ENCODE peak calls at places on chromosomes 12 and 14, in nine cellular contexts. P is prostate gland, O is endodermal cell, Y is Panc1, Q is HCT116, K is Karpas-422, N is K562, V is mesenchymal stem cell, Z is ovary. J is an unnamed sample. For H3K36me3, the result is how much of the 10 kb centered on the place peaks cover.

GRCh38 chr12:4069046-4070010 is 196.1 kb upstream of the PARP11 start:
- DNase-seq in V (no peak), Y (no peak), Z (no peak), K (no peak), Q (no peak), O (no peak), P (no peak), N (no peak), J (no peak)

GRCh38 chr12:128056299-128056885 is 210.6 kb upstream of the TMEM132C start:
- DNase-seq in P (no peak), N (no peak), Y (no peak), K (no peak), O (peak), V (no peak), Z (no peak), Q (no peak), J (no peak)

GRCh38 chr12:18753481-18754117 is 15.7 kb downstream of the CAPZA3 start:
- DNase-seq in V (peak), Q (no peak), K (no peak), Y (no peak), P (no peak), Z (no peak), N (no peak), O (peak), J (no peak)

GRCh38 chr12:122813310-122813713 is 21.9 kb upstream of the HIP1R start:
- DNase-seq in Z (no peak), K (peak), P (no peak), V (no peak), Y (no peak), O (no peak), Q (no peak), N (no peak), J (no peak)

GRCh38 chr12:112303004-112303403 is 79.2 kb downstream of the HECTD4 start:
- DNase-seq in V (peak), Y (no peak), K (no peak), O (peak), Q (no peak), P (no peak), Z (no peak), N (no peak), J (no peak)

GRCh38 chr12:96751626-96752025 is 155.4 kb upstream of the NEDD1 start:
- DNase-seq in P (no peak), Q (no peak), K (no peak), Z (no peak), Y (no peak), N (no peak), V (no peak), O (no peak), J (no peak)

GRCh38 chr12:42213023-42213422 is 25.0 kb downstream of the YAF2 start:
- DNase-seq in Q (no peak), Y (no peak), K (no peak), O (no peak), N (no peak), V (no peak), P (no peak), Z (no peak), J (no peak)

GRCh38 chr12:51763743-51764142 is 84.8 kb downstream of the FIGNL2 start:
- DNase-seq in Z (no peak), V (no peak), N (no peak), P (no peak), Q (no peak), Y (no peak), O (no peak), K (no peak), J (no peak)

GRCh38 chr14:88346048-88346639 is 23.1 kb upstream of the KCNK10 start:
- DNase-seq in Y (no peak), K (no peak), O (no peak), P (peak), Q (no peak), V (no peak), Z (no peak), N (no peak), J (no peak)

GRCh38 chr12:120574106-120574505 is 7.1 kb downstream of the POP5 start:
- DNase-seq in Y (no peak), P (no peak), K (no peak), N (no peak), V (no peak), Z (no peak), Q (no peak), O (no peak), J (no peak)

GRCh38 chr12:122051231-122051876 is 27.2 kb upstream of the MLXIP start:
- DNase-seq in Q (no peak), O (peak), K (no peak), N (no peak), P (no peak), Z (peak), Y (no peak), V (peak), J (no peak)

GRCh38 chr14:92492261-92492660 is 21.3 kb upstream of the RIN3 start:
- DNase-seq in V (no peak), N (no peak), O (no peak), Y (no peak), P (no peak), Q (no peak), Z (no peak), K (no peak), J (no peak)

GRCh38 chr12:113891737-113892520 is 74.2 kb downstream of the RBM19 start:
- DNase-seq in Y (no peak), Q (peak), K (no peak), Z (no peak), O (no peak), N (no peak), V (no peak), P (no peak), J (no peak)

GRCh38 chr14:90850487-90850886 is 34.3 kb upstream of the TTC7B start:
- DNase-seq in N (no peak), P (no peak), Z (no peak), K (no peak), V (peak), Y (peak), Q (peak), O (peak), J (no peak)

GRCh38 chr12:132360906-132361777 is 31.8 kb upstream of the GALNT9 start:
- DNase-seq in Z (no peak), P (no peak), Y (no peak), O (no peak), K (no peak), Q (no peak), N (no peak), V (no peak), J (no peak)

GRCh38 chr12:130280226-130280625 is 57.5 kb upstream of the PIWIL1 start:
- DNase-seq in P (no peak), V (no peak), Y (no peak), K (no peak), O (no peak), Z (no peak), Q (no peak), N (no peak), J (no peak)

GRCh38 chr14:68890173-68890931 is 88.8 kb downstream of the ACTN1 start:
- DNase-seq in O (no peak), N (no peak), Q (no peak), V (no peak), Y (no peak), K (no peak), P (no peak), Z (no peak), J (no peak)

GRCh38 chr12:108610856-108611605 is 13.1 kb upstream of the TMEM119 start:
- DNase-seq in P (no peak), Q (no peak), Y (no peak), Z (no peak), K (no peak), N (no peak), V (no peak), O (no peak), J (no peak)

GRCh38 chr14:103111297-103111981 is 11.8 kb upstream of the TNFAIP2 start:
- DNase-seq in N (no peak), P (no peak), V (no peak), Q (no peak), Y (no peak), Z (no peak), K (no peak), O (no peak), J (no peak)

GRCh38 chr14:60649815-60650381 is 621 bp upstream of the SIX1 start:
- DNase-seq in Q (no peak), Z (no peak), O (peak), Y (no peak), V (no peak), K (no peak), P (peak), N (no peak), J (no peak)

GRCh38 chr12:76178461-76178860 is 94.0 kb upstream of the NAP1L1 start:
- DNase-seq in K (no peak), Q (no peak), P (no peak), O (no peak), Y (no peak), V (no peak), Z (no peak), N (no peak), J (no peak)

GRCh38 chr14:48113713-48114112 is 438.3 kb upstream of the MDGA2 start:
- DNase-seq in P (no peak), Q (no peak), K (no peak), O (no peak), Z (no peak), N (no peak), Y (no peak), V (no peak), J (no peak)

GRCh38 chr14:91409991-91410401 is 7.6 kb downstream of the CCDC88C start:
- DNase-seq in K (no peak), Y (no peak), P (no peak), O (no peak), Z (no peak), Q (no peak), N (no peak), V (no peak), J (no peak)

GRCh38 chr14:68104518-68104917 is 284.9 kb downstream of the RAD51B start:
- DNase-seq in Q (no peak), P (no peak), O (no peak), V (peak), Z (no peak), N (no peak), K (no peak), Y (no peak), J (no peak)

GRCh38 chr12:75725505-75726120 is 214.2 kb upstream of the KRR1 start:
- DNase-seq in P (no peak), Q (peak), K (no peak), Y (no peak), O (no peak), V (peak), N (no peak), Z (no peak), J (no peak)

GRCh38 chr12:64560395-64561301 is 49.6 kb upstream of the RASSF3 start:
- DNase-seq in P (no peak), N (no peak), O (peak), Q (peak), V (peak), Z (no peak), K (peak), Y (peak), J (no peak)

GRCh38 chr14:72850360-72850759 is 43.5 kb downstream of the DPF3 start:
- DNase-seq in O (no peak), Z (no peak), N (no peak), Y (no peak), V (no peak), P (no peak), Q (no peak), K (no peak), J (no peak)

GRCh38 chr12:53295070-53295890 is at the start of gene PFDN5:
- DNase-seq in N (peak), P (peak), Y (peak), V (peak), Z (peak), K (peak), Q (peak), O (peak), J (peak)

GRCh38 chr12:122887817-122888212 is 8.1 kb downstream of the VPS37B start:
- DNase-seq in N (no peak), K (no peak), Z (no peak), P (no peak), V (no peak), Q (no peak), O (no peak), Y (no peak), J (no peak)

GRCh38 chr14:54715244-54715643 is 148.3 kb downstream of the SAMD4A start:
- DNase-seq in V (no peak), Y (no peak), K (no peak), N (peak), Q (peak), Z (no peak), O (no peak), P (no peak), J (no peak)

GRCh38 chr14:58904771-58905170 is 267.0 kb downstream of the DACT1 start:
- DNase-seq in P (no peak), O (no peak), Q (no peak), Z (no peak), V (no peak), K (no peak), Y (no peak), N (no peak), J (no peak)

GRCh38 chr12:14138495-14138894 is 157.1 kb upstream of the GRIN2B start:
- DNase-seq in V (no peak), Q (no peak), N (peak), P (no peak), Z (no peak), Y (no peak), K (peak), O (peak), J (no peak)

GRCh38 chr12:79618848-79619404 is 71.8 kb downstream of the PAWR start:
- DNase-seq in K (no peak), P (no peak), O (no peak), Z (no peak), N (no peak), Y (no peak), V (peak), Q (no peak), J (no peak)

GRCh38 chr12:97960741-97961608 is 498.4 kb downstream of the RMST start:
- DNase-seq in Z (no peak), P (peak), Y (peak), V (peak), K (peak), Q (peak), N (peak), O (peak), J (peak)

GRCh38 chr12:75378354-75378753 is 12.5 kb upstream of the GLIPR1L2 start:
- DNase-seq in K (no peak), Y (no peak), N (no peak), V (peak), P (no peak), O (no peak), Q (no peak), Z (no peak), J (no peak)

DNA sequence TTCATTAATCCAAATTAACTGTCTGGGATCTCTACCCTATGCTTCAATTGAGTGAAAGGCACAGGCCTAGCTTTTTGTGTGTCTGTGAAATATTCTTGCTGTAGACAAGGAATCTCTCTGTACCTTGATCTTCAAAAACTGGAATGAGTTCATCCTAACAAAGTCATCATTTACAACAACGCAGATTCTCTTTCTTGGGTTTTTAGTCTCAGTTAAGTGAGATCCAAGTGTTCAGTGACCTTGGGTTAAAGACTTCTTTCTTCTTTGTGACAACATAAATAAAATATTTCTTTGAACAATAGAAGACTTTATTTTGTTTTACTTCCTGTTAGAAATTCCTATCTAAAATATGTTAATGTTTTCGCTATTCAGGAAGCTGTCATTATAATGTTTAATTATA is 192.2 kb upstream of the LMNTD1 start:
- DNase-seq in P (no peak), O (no peak), V (no peak), N (no peak), K (no peak), Z (no peak), Y (no peak), Q (no peak), J (no peak)
- H3K36me3 ChIP-seq in P (under half), O (under half), V (under half), N (under half), K (under half), Z (under half), Y (under half), Q (under half), J (under half)

GRCh38 chr12:124327362-124328043 is 32.6 kb downstream of the RFLNA start:
- DNase-seq in K (no peak), Q (no peak), V (no peak), Y (no peak), Z (no peak), N (no peak), P (no peak), O (no peak), J (no peak)
- H3K36me3 ChIP-seq in K (half or more), Q (under half), V (half or more), Y (under half), Z (under half), N (under half), P (half or more), O (under half), J (under half)

GRCh38 chr14:105456736-105457703 is 17.6 kb upstream of the CRIP2 start:
- DNase-seq in Q (no peak), Z (no peak), O (no peak), Y (no peak), N (no peak), V (no peak), P (no peak), K (no peak), J (no peak)

GRCh38 chr14:105458010-105458409 is 16.6 kb upstream of the CRIP2 start:
- DNase-seq in N (no peak), O (no peak), Y (no peak), K (no peak), P (no peak), V (no peak), Z (no peak), Q (no peak), J (no peak)

GRCh38 chr14:105460616-105461015 is 14.0 kb upstream of the CRIP2 start:
- DNase-seq in V (no peak), Z (no peak), O (no peak), Y (no peak), N (no peak), K (no peak), Q (no peak), P (no peak), J (no peak)

GRCh38 chr14:105460116-105460515 is 14.5 kb upstream of the CRIP2 start:
- DNase-seq in N (no peak), Z (no peak), V (no peak), P (no peak), Q (no peak), K (no peak), Y (no peak), O (no peak), J (no peak)

GRCh38 chr14:105458571-105458970 is 16.1 kb upstream of the CRIP2 start:
- DNase-seq in Y (no peak), O (no peak), P (no peak), Q (no peak), Z (no peak), K (no peak), N (no peak), V (no peak), J (no peak)
- H3K36me3 ChIP-seq in Y (under half), O (under half), P (under half), Q (under half), Z (under half), K (under half), N (half or more), V (half or more), J (half or more)

DNA sequence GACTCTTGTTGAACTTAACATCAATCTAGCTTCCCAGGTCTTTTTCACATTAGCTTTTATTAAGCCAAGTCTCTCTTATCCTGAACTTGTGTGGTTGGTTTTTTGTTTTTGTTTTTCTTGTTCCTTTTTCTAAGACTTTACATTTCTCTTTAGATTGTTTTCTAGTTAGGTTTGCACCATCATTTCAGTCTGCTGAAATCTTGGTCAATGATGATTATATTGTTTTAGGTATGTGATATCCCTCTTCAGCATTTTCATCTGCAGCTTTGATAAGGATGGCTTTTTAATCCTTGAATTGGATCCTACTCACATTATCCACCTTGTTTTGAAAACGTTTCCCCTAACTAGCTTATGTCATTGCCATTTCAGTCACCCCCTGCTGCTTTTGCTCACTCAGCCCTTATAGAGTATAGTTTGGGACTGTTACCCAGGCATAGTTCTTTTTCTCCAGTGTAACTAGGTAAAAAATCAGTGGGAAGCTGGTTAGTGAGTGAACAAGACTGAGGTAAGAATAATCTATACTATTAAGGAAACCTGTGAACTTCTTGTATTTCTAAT is 22.0 kb downstream of the YLPM1 start:
- DNase-seq in N (no peak), Z (no peak), K (no peak), Q (no peak), V (no peak), O (no peak), P (no peak), Y (no peak), J (no peak)
- H3K36me3 ChIP-seq in N (half or more), Z (under half), K (half or more), Q (under half), V (under half), O (half or more), P (under half), Y (under half), J (under half)

GRCh38 chr14:56284641-56285040 is 166.4 kb downstream of the PELI2 start:
- DNase-seq in Z (no peak), V (peak), N (no peak), K (no peak), P (no peak), Y (no peak), O (no peak), Q (no peak), J (no peak)
- H3K36me3 ChIP-seq in Z (under half), V (under half), N (under half), K (under half), P (under half), Y (under half), O (under half), Q (under half), J (under half)

GRCh38 chr14:94050231-94050880 is 24.2 kb downstream of the OTUB2 start:
- DNase-seq in P (no peak), V (no peak), O (no peak), K (no peak), N (no peak), Y (no peak), Q (no peak), Z (no peak), J (no peak)

GRCh38 chr14:94049625-94050023 is 23.5 kb downstream of the OTUB2 start:
- DNase-seq in Z (no peak), V (no peak), N (no peak), Y (no peak), K (no peak), Q (no peak), P (no peak), O (no peak), J (no peak)

GRCh38 chr14:94051115-94051514 is 25.0 kb downstream of the OTUB2 start:
- DNase-seq in N (no peak), Y (no peak), K (no peak), O (peak), V (peak), Z (peak), Q (no peak), P (peak), J (no peak)

GRCh38 chr14:94052662-94053061 is 26.5 kb downstream of the OTUB2 start:
- DNase-seq in Z (no peak), N (no peak), O (no peak), Y (no peak), K (no peak), Q (no peak), P (no peak), V (no peak), J (no peak)

GRCh38 chr14:94051779-94052178 is 25.6 kb downstream of the OTUB2 start:
- DNase-seq in N (no peak), Q (no peak), V (no peak), O (no peak), K (no peak), Y (no peak), P (no peak), Z (no peak), J (no peak)
- H3K36me3 ChIP-seq in N (half or more), Q (under half), V (half or more), O (half or more), K (half or more), Y (under half), P (under half), Z (under half), J (under half)

DNA sequence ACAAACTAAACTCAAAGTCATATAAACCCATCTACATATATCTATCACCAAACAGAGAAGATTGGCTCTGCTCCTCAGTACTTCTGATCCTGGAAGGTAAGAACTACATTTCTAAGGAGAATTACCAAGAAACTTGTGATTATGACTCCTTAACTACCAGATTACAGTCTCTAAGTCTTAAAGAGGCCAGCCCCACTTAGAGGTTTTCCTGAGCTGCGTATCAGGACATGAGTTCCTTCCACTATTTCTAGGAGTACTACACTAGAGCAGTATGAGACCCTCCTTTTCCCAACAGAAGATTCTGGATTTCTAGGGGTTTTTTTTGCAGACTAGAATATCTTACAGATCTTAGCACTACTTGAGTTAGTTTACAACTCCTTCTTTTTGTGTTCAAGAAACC is at the start of gene NOXRED1:
- DNase-seq in V (no peak), Q (no peak), Z (no peak), Y (no peak), K (no peak), P (no peak), O (no peak), N (no peak), J (no peak)
- H3K36me3 ChIP-seq in V (under half), Q (under half), Z (under half), Y (under half), K (half or more), P (under half), O (half or more), N (under half), J (under half)

GRCh38 chr12:886206-886605 is 63.3 kb downstream of the RAD52 start:
- DNase-seq in V (no peak), Z (no peak), K (no peak), P (no peak), Y (no peak), O (no peak), N (no peak), Q (no peak), J (no peak)
- H3K36me3 ChIP-seq in V (under half), Z (under half), K (half or more), P (under half), Y (half or more), O (half or more), N (half or more), Q (half or more), J (under half)